ENCODE peak calls at places on chromosomes 12 and 14, in five cellular contexts. T, Q, B, U and O are unnamed samples.

GRCh38 chr14:65478596-65478995 is 66.1 kb downstream of the FUT8 start:
- DNase-seq in T (no peak), B (no peak), Q (no peak), U (no peak), O (peak; percentile 79)

GRCh38 chr12:19970116-19970515 is 398.2 kb upstream of the PDE3A start:
- DNase-seq in Q (no peak), B (no peak), U (no peak), T (no peak), O (no peak)

GRCh38 chr12:65195387-65196055 is 26.1 kb downstream of the LEMD3 start:
- DNase-seq in Q (no peak), U (no peak), T (no peak), B (no peak), O (no peak)

GRCh38 chr12:124686001-124686884 is 118.8 kb upstream of the NCOR2 start:
- DNase-seq in B (no peak), T (no peak), U (no peak), Q (no peak), O (no peak)

GRCh38 chr12:25054783-25055144 is 105.9 kb upstream of the BCAT1 start:
- DNase-seq in T (no peak), Q (no peak), U (no peak), B (no peak), O (peak; percentile 59)

GRCh38 chr12:22215467-22216253 is 118.8 kb downstream of the ST8SIA1 start:
- DNase-seq in U (no peak), T (no peak), Q (no peak), B (no peak), O (no peak)

GRCh38 chr14:73777420-73777819 is 63.2 kb upstream of the PNMA1 start:
- DNase-seq in B (no peak), T (no peak), Q (no peak), U (no peak), O (no peak)

GRCh38 chr14:101217972-101218371 is 314.4 kb upstream of the RTL1 start:
- DNase-seq in U (no peak), B (peak; percentile 17), T (no peak), Q (no peak), O (no peak)

GRCh38 chr12:23729354-23729753 is 220.1 kb downstream of the SOX5 start:
- DNase-seq in Q (no peak), U (no peak), B (no peak), T (no peak), O (no peak)

GRCh38 chr12:12902036-12902435 is 10.7 kb downstream of the GPRC5A start:
- DNase-seq in U (no peak), T (no peak), B (no peak), Q (no peak), O (no peak)

GRCh38 chr12:49888461-49889151 is 15.1 kb downstream of the FAIM2 start:
- DNase-seq in Q (no peak), T (no peak), U (no peak), B (no peak), O (no peak)

GRCh38 chr14:74552623-74553022 is 59.1 kb downstream of the ISCA2 start:
- DNase-seq in U (no peak), Q (peak; percentile 88), T (no peak), B (peak; percentile 87), O (no peak)

GRCh38 chr12:19190292-19191031 is 60.9 kb downstream of the PLEKHA5 start:
- DNase-seq in T (no peak), Q (no peak), B (no peak), U (no peak), O (peak; percentile 78)

GRCh38 chr12:122891661-122892525 is 4.0 kb downstream of the VPS37B start:
- DNase-seq in B (no peak), Q (no peak), U (peak; percentile 87), T (no peak), O (peak; percentile 77)

GRCh38 chr12:113997365-113997764 is 31.2 kb upstream of the RBM19 start:
- DNase-seq in Q (no peak), U (no peak), T (no peak), B (no peak), O (no peak)

GRCh38 chr12:18430425-18431048 is 169.2 kb downstream of the PIK3C2G start:
- DNase-seq in B (no peak), Q (no peak), T (no peak), U (peak; percentile 83), O (peak; percentile 78)

GRCh38 chr12:62716866-62717477 is 218.0 kb downstream of the PPM1H start:
- DNase-seq in T (no peak), U (no peak), B (no peak), Q (no peak), O (no peak)

GRCh38 chr14:76672123-76672522 is 89.1 kb upstream of the VASH1 start:
- DNase-seq in Q (no peak), T (no peak), U (no peak), B (no peak), O (no peak)